ENCODE peak calls at places on chromosome 21, in nine cellular contexts. One of them, this sample, is unnamed.

GRCh38 chr21:35010450-35010849 is 38.7 kb downstream of the RUNX1 start:
- DNase-seq in A673: no peak
- DNase-seq in RWPE1: no peak
- DNase-seq in lung: no peak
- DNase-seq in esophagus muscularis mucosa: no peak
- DNase-seq in suprapubic skin: no peak
- DNase-seq in cardiac muscle cell: no peak
- DNase-seq in progenitor cell of endocrine pancreas: no peak
- DNase-seq in A549: no peak
- DNase-seq in this sample: no peak

GRCh38 chr21:30234643-30235042 is 18.7 kb upstream of the CLDN8 start:
- DNase-seq in A673: no peak
- DNase-seq in RWPE1: peak; percentile 48
- DNase-seq in lung: no peak
- DNase-seq in esophagus muscularis mucosa: no peak
- DNase-seq in suprapubic skin: no peak
- DNase-seq in cardiac muscle cell: no peak
- DNase-seq in progenitor cell of endocrine pancreas: no peak
- DNase-seq in A549: no peak
- DNase-seq in this sample: no peak

GRCh38 chr21:14046401-14046800 is 164.4 kb downstream of the LIPI start:
- DNase-seq in A673: no peak
- DNase-seq in RWPE1: no peak
- DNase-seq in lung: no peak
- DNase-seq in esophagus muscularis mucosa: no peak
- DNase-seq in suprapubic skin: no peak
- DNase-seq in cardiac muscle cell: no peak
- DNase-seq in progenitor cell of endocrine pancreas: no peak
- DNase-seq in A549: no peak
- DNase-seq in this sample: no peak

GRCh38 chr21:27423073-27423472 is 456.2 kb upstream of the ADAMTS5 start:
- DNase-seq in A673: no peak
- DNase-seq in RWPE1: no peak
- DNase-seq in lung: peak; percentile 36
- DNase-seq in esophagus muscularis mucosa: no peak
- DNase-seq in suprapubic skin: peak; percentile 85
- DNase-seq in cardiac muscle cell: no peak
- DNase-seq in progenitor cell of endocrine pancreas: no peak
- DNase-seq in A549: no peak
- DNase-seq in this sample: peak; percentile 81

GRCh38 chr21:25186278-25186677 is 421.0 kb downstream of the MRPL39 start:
- DNase-seq in A673: no peak
- DNase-seq in RWPE1: no peak
- DNase-seq in lung: no peak
- DNase-seq in esophagus muscularis mucosa: no peak
- DNase-seq in suprapubic skin: no peak
- DNase-seq in cardiac muscle cell: no peak
- DNase-seq in progenitor cell of endocrine pancreas: no peak
- DNase-seq in A549: no peak
- DNase-seq in this sample: no peak

GRCh38 chr21:28516011-28516410 is 476.7 kb downstream of the LTN1 start:
- DNase-seq in A673: no peak
- DNase-seq in RWPE1: no peak
- DNase-seq in lung: no peak
- DNase-seq in esophagus muscularis mucosa: no peak
- DNase-seq in suprapubic skin: no peak
- DNase-seq in cardiac muscle cell: no peak
- DNase-seq in progenitor cell of endocrine pancreas: no peak
- DNase-seq in A549: no peak
- DNase-seq in this sample: no peak

GRCh38 chr21:38212716-38213115 is 44.1 kb upstream of the KCNJ15 start:
- DNase-seq in A673: no peak
- DNase-seq in RWPE1: no peak
- DNase-seq in lung: no peak
- DNase-seq in esophagus muscularis mucosa: no peak
- DNase-seq in suprapubic skin: no peak
- DNase-seq in cardiac muscle cell: no peak
- DNase-seq in progenitor cell of endocrine pancreas: no peak
- DNase-seq in A549: no peak
- DNase-seq in this sample: no peak

GRCh38 chr21:17903029-17903806 is 84.1 kb upstream of the C21orf91 start:
- DNase-seq in A673: peak; percentile 50
- DNase-seq in RWPE1: peak; percentile 20
- DNase-seq in lung: no peak
- DNase-seq in esophagus muscularis mucosa: no peak
- DNase-seq in suprapubic skin: no peak
- DNase-seq in cardiac muscle cell: peak; percentile 17
- DNase-seq in progenitor cell of endocrine pancreas: no peak
- DNase-seq in A549: no peak
- DNase-seq in this sample: no peak

GRCh38 chr21:22421416-22422190 is 1423.4 kb downstream of the NCAM2 start:
- DNase-seq in A673: no peak
- DNase-seq in RWPE1: no peak
- DNase-seq in lung: no peak
- DNase-seq in esophagus muscularis mucosa: no peak
- DNase-seq in suprapubic skin: no peak
- DNase-seq in cardiac muscle cell: no peak
- DNase-seq in progenitor cell of endocrine pancreas: no peak
- DNase-seq in A549: no peak
- DNase-seq in this sample: no peak

DNA sequence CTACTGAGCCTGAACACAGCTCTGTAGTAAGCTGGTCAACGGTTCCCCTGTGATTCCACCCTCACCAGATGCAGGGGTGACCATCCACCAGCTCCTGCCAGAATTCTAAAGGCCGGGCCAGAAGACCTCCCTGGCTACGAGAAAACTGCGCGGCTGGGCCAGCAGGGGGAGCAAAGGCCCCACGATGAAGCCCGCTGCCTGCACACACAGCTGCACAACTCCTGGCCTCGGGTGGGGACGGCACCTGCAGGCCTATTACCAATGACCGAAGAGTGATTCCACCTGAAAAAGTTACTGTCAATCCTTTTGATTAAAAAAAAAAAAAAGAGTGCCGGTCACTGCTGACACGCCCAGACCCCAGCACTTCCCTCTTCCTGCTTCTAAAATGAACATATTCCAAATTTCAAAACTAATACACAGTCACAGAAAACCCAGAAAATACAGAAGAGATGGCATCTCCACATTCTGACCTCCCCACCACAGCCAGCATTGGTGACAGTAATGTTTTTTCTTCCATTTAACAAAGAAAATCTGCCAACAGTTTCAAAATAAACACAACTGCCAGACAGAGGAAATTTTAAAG is 49.8 kb upstream of the RIPK4 start:
- DNase-seq in A673: peak; percentile 66
- DNase-seq in RWPE1: peak; percentile 24
- DNase-seq in lung: peak; percentile 59
- DNase-seq in esophagus muscularis mucosa: peak; percentile 94
- DNase-seq in suprapubic skin: peak; percentile 82
- DNase-seq in cardiac muscle cell: peak; percentile 64
- DNase-seq in progenitor cell of endocrine pancreas: peak; percentile 58
- DNase-seq in A549: peak; percentile 40
- DNase-seq in this sample: no peak
- TF ChIP-seq CTCF in A673: peak; percentile 87
- TF ChIP-seq CTCF in RWPE1: peak; percentile 39
- TF ChIP-seq CTCF in lung: peak; percentile 56
- TF ChIP-seq CTCF in esophagus muscularis mucosa: peak; percentile 82
- TF ChIP-seq CTCF in suprapubic skin: peak; percentile 57
- TF ChIP-seq CTCF in cardiac muscle cell: peak; percentile 87
- TF ChIP-seq CTCF in progenitor cell of endocrine pancreas: peak; percentile 70
- TF ChIP-seq CTCF in A549: peak; percentile 45
- TF ChIP-seq CTCF in this sample: peak; percentile 82

GRCh38 chr21:32562426-32562825 is 22.9 kb downstream of the TCP10L start:
- DNase-seq in A673: peak; percentile 72
- DNase-seq in RWPE1: no peak
- DNase-seq in lung: no peak
- DNase-seq in esophagus muscularis mucosa: peak; percentile 78
- DNase-seq in suprapubic skin: no peak
- DNase-seq in cardiac muscle cell: peak; percentile 59
- DNase-seq in progenitor cell of endocrine pancreas: no peak
- DNase-seq in A549: no peak
- DNase-seq in this sample: no peak
- TF ChIP-seq CTCF in A673: peak; percentile 61
- TF ChIP-seq CTCF in RWPE1: peak; percentile 32
- TF ChIP-seq CTCF in lung: no peak
- TF ChIP-seq CTCF in esophagus muscularis mucosa: peak; percentile 48
- TF ChIP-seq CTCF in suprapubic skin: no peak
- TF ChIP-seq CTCF in cardiac muscle cell: peak; percentile 77
- TF ChIP-seq CTCF in progenitor cell of endocrine pancreas: peak; percentile 25
- TF ChIP-seq CTCF in A549: no peak
- TF ChIP-seq CTCF in this sample: peak; percentile 70

GRCh38 chr21:33916200-33916567 is 580 bp upstream of the ATP5PO start:
- DNase-seq in A673: no peak
- DNase-seq in RWPE1: no peak
- DNase-seq in lung: no peak
- DNase-seq in esophagus muscularis mucosa: no peak
- DNase-seq in suprapubic skin: no peak
- DNase-seq in cardiac muscle cell: no peak
- DNase-seq in progenitor cell of endocrine pancreas: no peak
- DNase-seq in A549: no peak
- DNase-seq in this sample: no peak

GRCh38 chr21:33914188-33914587 is 1.4 kb downstream of the ATP5PO start:
- DNase-seq in A673: no peak
- DNase-seq in RWPE1: no peak
- DNase-seq in lung: no peak
- DNase-seq in esophagus muscularis mucosa: no peak
- DNase-seq in suprapubic skin: no peak
- DNase-seq in cardiac muscle cell: no peak
- DNase-seq in progenitor cell of endocrine pancreas: no peak
- DNase-seq in A549: no peak
- DNase-seq in this sample: no peak

GRCh38 chr21:33909756-33910155 is 5.8 kb downstream of the ATP5PO start:
- DNase-seq in A673: no peak
- DNase-seq in RWPE1: no peak
- DNase-seq in lung: no peak
- DNase-seq in esophagus muscularis mucosa: no peak
- DNase-seq in suprapubic skin: no peak
- DNase-seq in cardiac muscle cell: peak; percentile 49
- DNase-seq in progenitor cell of endocrine pancreas: no peak
- DNase-seq in A549: no peak
- DNase-seq in this sample: no peak

GRCh38 chr21:33917421-33917820 is 1.8 kb upstream of the ATP5PO start:
- DNase-seq in A673: no peak
- DNase-seq in RWPE1: no peak
- DNase-seq in lung: no peak
- DNase-seq in esophagus muscularis mucosa: no peak
- DNase-seq in suprapubic skin: no peak
- DNase-seq in cardiac muscle cell: no peak
- DNase-seq in progenitor cell of endocrine pancreas: no peak
- DNase-seq in A549: no peak
- DNase-seq in this sample: no peak

DNA sequence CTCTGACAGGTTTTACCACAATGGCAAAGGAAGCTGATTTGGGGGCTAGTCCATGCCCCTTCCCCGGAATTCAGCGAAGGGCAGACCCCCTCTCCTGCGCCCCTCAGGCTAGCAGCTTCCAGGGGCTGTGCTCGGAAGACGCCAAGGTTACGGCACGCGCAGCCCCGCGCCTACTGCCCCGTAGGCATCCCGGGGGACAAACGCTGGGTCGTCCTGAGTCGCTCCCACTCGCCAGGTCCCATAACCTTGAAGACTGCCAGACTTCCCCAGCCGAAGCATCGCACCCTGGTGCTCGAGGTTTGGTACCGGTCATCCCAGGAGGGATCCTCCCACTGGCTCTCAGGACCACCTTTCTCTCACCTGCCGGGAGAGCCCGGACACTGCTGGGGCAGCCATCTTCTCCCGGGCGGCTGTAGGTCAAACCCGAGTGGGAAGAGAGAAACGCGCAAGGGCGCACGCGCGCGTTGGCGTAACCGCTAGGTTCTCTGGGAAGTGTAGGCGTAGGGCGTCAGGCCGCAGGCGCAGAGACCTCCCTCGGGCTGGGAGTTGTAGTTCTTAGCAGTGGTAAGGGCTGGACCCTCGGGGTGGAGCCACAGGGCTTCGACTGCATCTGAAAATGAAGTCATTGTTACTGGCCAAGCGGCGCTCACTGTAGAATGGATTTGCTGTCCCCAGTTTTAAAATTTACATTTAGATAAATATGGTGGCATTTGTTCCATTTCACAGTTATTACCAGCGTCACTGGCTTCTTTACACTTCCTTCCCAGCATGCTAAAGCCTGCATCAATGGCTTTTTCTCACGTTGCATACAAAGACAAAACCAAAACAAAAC is at the start of gene ATP5PO:
- DNase-seq in A673: peak; percentile 98
- DNase-seq in RWPE1: peak; percentile 95
- DNase-seq in lung: peak; percentile 98
- DNase-seq in esophagus muscularis mucosa: peak; percentile 99
- DNase-seq in suprapubic skin: peak; percentile 98
- DNase-seq in cardiac muscle cell: peak; percentile 99
- DNase-seq in progenitor cell of endocrine pancreas: peak; percentile 90
- DNase-seq in A549: peak; percentile 95
- DNase-seq in this sample: peak; percentile 100
- TF ChIP-seq CTCF in A673: no peak
- TF ChIP-seq CTCF in RWPE1: no peak
- TF ChIP-seq CTCF in lung: no peak
- TF ChIP-seq CTCF in esophagus muscularis mucosa: no peak
- TF ChIP-seq CTCF in suprapubic skin: no peak
- TF ChIP-seq CTCF in cardiac muscle cell: no peak
- TF ChIP-seq CTCF in progenitor cell of endocrine pancreas: no peak
- TF ChIP-seq CTCF in A549: no peak
- TF ChIP-seq CTCF in this sample: peak; percentile 14

GRCh38 chr21:36981049-36981391 is 14.6 kb upstream of the HLCS start:
- DNase-seq in A673: no peak
- DNase-seq in RWPE1: no peak
- DNase-seq in lung: no peak
- DNase-seq in esophagus muscularis mucosa: no peak
- DNase-seq in suprapubic skin: no peak
- DNase-seq in cardiac muscle cell: no peak
- DNase-seq in progenitor cell of endocrine pancreas: no peak
- DNase-seq in A549: no peak
- DNase-seq in this sample: no peak
- TF ChIP-seq CTCF in A673: no peak
- TF ChIP-seq CTCF in RWPE1: no peak
- TF ChIP-seq CTCF in lung: no peak
- TF ChIP-seq CTCF in esophagus muscularis mucosa: no peak
- TF ChIP-seq CTCF in suprapubic skin: no peak
- TF ChIP-seq CTCF in cardiac muscle cell: no peak
- TF ChIP-seq CTCF in progenitor cell of endocrine pancreas: no peak
- TF ChIP-seq CTCF in A549: no peak
- TF ChIP-seq CTCF in this sample: no peak